ENCODE peak calls at places on chromosomes 6 and 20, in six cellular contexts. X is body of pancreas, V is suprapubic skin, K is breast epithelium, M is ovary, F is Peyer's patch. G is an unnamed sample.

GRCh38 chr20:60361761-60362410 is 403.7 kb downstream of the CDH26 start:
- DNase-seq in K (no peak), F (no peak), M (no peak), V (no peak), X (no peak), G (no peak)

GRCh38 chr6:99219788-99220187 is 129.7 kb downstream of the FAXC start:
- DNase-seq in K (no peak), F (no peak), M (no peak), V (no peak), X (no peak), G (no peak)

GRCh38 chr6:116111552-116112528 is 11.2 kb downstream of the NT5DC1 start:
- DNase-seq in M (no peak), F (no peak), X (no peak), V (no peak), K (no peak), G (no peak)

GRCh38 chr6:144294016-144294415 is 8.9 kb downstream of the UTRN start:
- DNase-seq in V (no peak), M (no peak), K (no peak), X (no peak), F (no peak), G (no peak)

GRCh38 chr20:1718604-1719384 is 61.2 kb upstream of the SIRPG start:
- DNase-seq in F (no peak), X (no peak), V (peak; percentile 71), M (no peak), K (no peak), G (peak; percentile 80)

GRCh38 chr6:10962673-10963072 is 75.8 kb downstream of the SYCP2L start:
- DNase-seq in F (no peak), X (no peak), K (no peak), M (no peak), V (no peak), G (no peak)

GRCh38 chr20:59584278-59584925 is 19.9 kb upstream of the PHACTR3 start:
- DNase-seq in X (no peak), V (peak; percentile 26), M (no peak), F (no peak), K (no peak), G (peak; percentile 45)

GRCh38 chr6:75986935-75987334 is 85.5 kb downstream of the IMPG1 start:
- DNase-seq in M (no peak), V (no peak), X (no peak), F (no peak), K (no peak), G (no peak)

GRCh38 chr20:37735541-37735940 is 41.7 kb downstream of the CTNNBL1 start:
- DNase-seq in F (no peak), M (no peak), V (no peak), K (no peak), X (no peak), G (no peak)

GRCh38 chr6:41022294-41022693 is 16.7 kb downstream of the UNC5CL start:
- DNase-seq in K (no peak), V (no peak), X (no peak), F (no peak), M (no peak), G (no peak)

GRCh38 chr6:158706369-158706982 is 56.6 kb downstream of the SYTL3 start:
- DNase-seq in X (peak; percentile 61), F (peak; percentile 17), M (peak; percentile 80), K (no peak), V (no peak), G (peak; percentile 86)

GRCh38 chr6:112984899-112985298 is 637.8 kb downstream of the RFPL4B start:
- DNase-seq in V (no peak), M (no peak), F (no peak), X (no peak), K (no peak), G (no peak)

GRCh38 chr6:20238688-20239587 is 26.7 kb upstream of the MBOAT1 start:
- DNase-seq in V (no peak), X (no peak), K (no peak), M (no peak), F (no peak), G (no peak)

GRCh38 chr6:143694560-143694959 is 16.8 kb downstream of the PHACTR2 start:
- DNase-seq in V (no peak), F (no peak), X (no peak), K (no peak), M (no peak), G (no peak)

GRCh38 chr6:166957087-166957804 is 896 bp upstream of the RNASET2 start:
- DNase-seq in V (peak; percentile 74), X (peak; percentile 52), K (no peak), F (peak; percentile 78), M (peak; percentile 71), G (peak; percentile 84)

GRCh38 chr20:58542411-58543095 is 27.4 kb upstream of the APCDD1L start:
- DNase-seq in X (peak; percentile 42), M (no peak), V (no peak), K (peak; percentile 14), F (no peak), G (peak; percentile 38)

GRCh38 chr20:49562341-49563014 is 5.5 kb downstream of the PTGIS start:
- DNase-seq in V (peak; percentile 89), F (no peak), M (peak; percentile 88), X (peak; percentile 38), K (peak; percentile 70), G (peak; percentile 94)

GRCh38 chr6:76702187-76702586 is 629.7 kb upstream of the IMPG1 start:
- DNase-seq in V (no peak), K (no peak), M (no peak), X (no peak), F (no peak), G (no peak)

GRCh38 chr20:3101251-3101650 is 16.7 kb upstream of the AVP start:
- DNase-seq in V (no peak), X (no peak), M (no peak), F (no peak), K (no peak), G (no peak)

GRCh38 chr20:50996901-50997830 is 25.7 kb downstream of the KCNG1 start:
- DNase-seq in V (no peak), X (no peak), M (no peak), K (no peak), F (no peak), G (no peak)

GRCh38 chr6:2110504-2110903 is 134.9 kb downstream of the GMDS start:
- DNase-seq in V (no peak), M (no peak), K (no peak), F (no peak), X (no peak), G (no peak)

GRCh38 chr20:15236812-15237211 is 899.4 kb upstream of the FLRT3 start:
- DNase-seq in K (no peak), M (no peak), F (no peak), X (peak; percentile 50), V (no peak), G (no peak)

GRCh38 chr20:50491926-50492634 is 18.1 kb upstream of the PTPN1 start:
- DNase-seq in M (no peak), F (no peak), K (no peak), X (no peak), V (no peak), G (peak; percentile 30)

GRCh38 chr20:25191051-25191450 is 4.5 kb upstream of the ENTPD6 start:
- DNase-seq in F (no peak), M (peak; percentile 75), K (no peak), V (no peak), X (peak; percentile 31), G (no peak)

GRCh38 chr6:137729866-137730629 is 137.0 kb upstream of the TNFAIP3 start:
- DNase-seq in M (no peak), V (no peak), K (no peak), X (no peak), F (no peak), G (no peak)

GRCh38 chr6:105459049-105459448 is 56.2 kb upstream of the PREP start:
- DNase-seq in V (no peak), K (no peak), F (no peak), X (no peak), M (no peak), G (no peak)

GRCh38 chr20:16810216-16810615 is 62.1 kb downstream of the OTOR start:
- DNase-seq in X (no peak), V (no peak), M (no peak), F (no peak), K (no peak), G (no peak)

GRCh38 chr6:26187981-26188635 is 100.9 kb downstream of the HFE start:
- DNase-seq in F (no peak), V (no peak), M (no peak), X (peak; percentile 27), K (no peak), G (no peak)

GRCh38 chr6:31558631-31559500 is 11.5 kb downstream of the NFKBIL1 start:
- DNase-seq in V (no peak), K (no peak), X (no peak), F (peak; percentile 79), M (no peak), G (peak; percentile 69)

GRCh38 chr6:31560697-31561058 is 11.4 kb upstream of the LTA start:
- DNase-seq in K (no peak), M (no peak), X (no peak), F (no peak), V (no peak), G (no peak)

GRCh38 chr6:31558318-31558625 is 10.9 kb downstream of the NFKBIL1 start:
- DNase-seq in M (no peak), F (no peak), K (no peak), X (no peak), V (no peak), G (no peak)

GRCh38 chr6:31559958-31560696 is 12.0 kb upstream of the LTA start:
- DNase-seq in M (peak; percentile 58), K (no peak), F (peak; percentile 88), V (no peak), X (no peak), G (peak; percentile 73)

GRCh38 chr6:31559606-31559957 is 12.2 kb downstream of the NFKBIL1 start:
- DNase-seq in K (no peak), M (no peak), V (no peak), X (no peak), F (no peak), G (no peak)
- TF ChIP-seq POLR2A in K (no peak), M (no peak), V (no peak), X (no peak), F (no peak), G (no peak)

GRCh38 chr6:36980876-36981619 is 4.9 kb downstream of the MTCH1 start:
- DNase-seq in X (no peak), F (no peak), K (no peak), M (no peak), V (no peak), G (no peak)
- TF ChIP-seq POLR2A in X (no peak), F (no peak), K (no peak), M (no peak), V (no peak), G (no peak)

GRCh38 chr6:32952817-32953739 is at the start of gene HLA-DMA:
- DNase-seq in X (peak; percentile 94), V (peak; percentile 90), F (peak; percentile 94), M (peak; percentile 60), K (peak; percentile 86), G (peak; percentile 93)
- TF ChIP-seq POLR2A in X (peak; percentile 93), V (peak; percentile 36), F (peak; percentile 77), M (no peak), K (no peak), G (peak; percentile 53)

GRCh38 chr6:71478834-71479541 is 190.4 kb downstream of the OGFRL1 start:
- DNase-seq in F (no peak), X (no peak), V (no peak), M (no peak), K (no peak), G (no peak)
- TF ChIP-seq POLR2A in F (no peak), X (no peak), V (no peak), M (no peak), K (no peak), G (no peak)

G was measured in sigmoid colon.